ENCODE peak calls at places on chromosomes 16 and 17, in six cellular contexts. S, B, Z, F, C and V are unnamed samples.

GRCh38 chr17:64938290-64938689 is 19.0 kb upstream of the LRRC37A3 start:
- DNase-seq in F (no peak), S (no peak), C (no peak), Z (no peak), B (no peak), V (no peak)

GRCh38 chr17:57971572-57971971 is 16.4 kb upstream of the CUEDC1 start:
- DNase-seq in F (no peak), B (no peak), Z (no peak), C (no peak), S (no peak), V (no peak)

GRCh38 chr17:57577751-57578607 is 167.1 kb downstream of the CCDC182 start:
- DNase-seq in C (no peak), F (no peak), Z (no peak), B (peak; percentile 53), S (peak; percentile 87), V (no peak)

GRCh38 chr16:50463581-50464324 is 84.4 kb upstream of the NKD1 start:
- DNase-seq in Z (no peak), C (no peak), F (peak; percentile 30), S (no peak), B (no peak), V (no peak)

GRCh38 chr17:65485388-65486299 is 75.8 kb downstream of the AXIN2 start:
- DNase-seq in F (peak; percentile 91), Z (no peak), S (peak; percentile 93), B (no peak), C (no peak), V (no peak)

GRCh38 chr17:76911299-76912007 is 43.2 kb downstream of the MGAT5B start:
- DNase-seq in Z (no peak), S (no peak), B (no peak), C (no peak), F (no peak), V (no peak)

GRCh38 chr17:80491478-80492342 is 15.3 kb upstream of the NPTX1 start:
- DNase-seq in S (no peak), B (no peak), Z (no peak), C (no peak), F (no peak), V (no peak)

GRCh38 chr16:48831081-48831722 is 221.2 kb upstream of the N4BP1 start:
- DNase-seq in B (no peak), S (no peak), C (no peak), Z (no peak), F (no peak), V (no peak)

GRCh38 chr17:41907185-41907556 is 11.6 kb downstream of the ACLY start:
- DNase-seq in S (peak; percentile 69), F (no peak), C (no peak), B (peak; percentile 40), Z (no peak), V (no peak)

GRCh38 chr17:82963104-82963950 is 116.1 kb upstream of the METRNL start:
- DNase-seq in C (peak; percentile 76), F (peak; percentile 86), Z (peak; percentile 62), S (peak; percentile 83), B (peak; percentile 69), V (peak; percentile 40)

GRCh38 chr16:17346774-17347569 is 123.8 kb downstream of the XYLT1 start:
- DNase-seq in C (peak; percentile 75), F (no peak), S (no peak), Z (peak; percentile 49), B (no peak), V (no peak)

GRCh38 chr17:17682293-17682736 is 1.1 kb downstream of the RAI1 start:
- DNase-seq in Z (peak; percentile 82), S (peak; percentile 45), B (no peak), F (peak; percentile 87), C (peak; percentile 67), V (peak; percentile 74)

GRCh38 chr16:82865412-82865811 is 238.6 kb downstream of the CDH13 start:
- DNase-seq in S (no peak), Z (no peak), B (no peak), F (no peak), C (no peak), V (no peak)

GRCh38 chr16:9008335-9009260 is 44.9 kb upstream of the USP7 start:
- DNase-seq in Z (peak; percentile 90), F (peak; percentile 87), C (peak; percentile 86), S (peak; percentile 74), B (peak; percentile 48), V (peak; percentile 53)

GRCh38 chr16:69672315-69672997 is 53.9 kb downstream of the NQO1 start:
- DNase-seq in F (no peak), Z (no peak), B (no peak), S (no peak), C (no peak), V (no peak)

GRCh38 chr16:558298-559020 is 1.7 kb upstream of the PRR35 start:
- DNase-seq in B (no peak), Z (no peak), C (no peak), S (no peak), F (no peak), V (no peak)

GRCh38 chr16:22070361-22071351 is 21.7 kb upstream of the VWA3A start:
- DNase-seq in S (peak; percentile 58), F (no peak), Z (no peak), C (no peak), B (no peak), V (no peak)

GRCh38 chr16:75727221-75727620 is 931 bp upstream of the CPHXL start:
- DNase-seq in C (no peak), B (no peak), F (no peak), S (no peak), Z (no peak), V (no peak)

GRCh38 chr17:48240562-48241130 is 133.1 kb downstream of the SNX11 start:
- DNase-seq in S (peak; percentile 23), C (no peak), B (peak; percentile 65), F (no peak), Z (no peak), V (no peak)

GRCh38 chr16:53434436-53435065 is at the start of gene RBL2:
- DNase-seq in S (peak; percentile 32), C (peak; percentile 89), Z (peak; percentile 90), F (peak; percentile 94), B (peak; percentile 13), V (peak; percentile 84)

GRCh38 chr17:34366051-34366450 is 3.0 kb upstream of the CCL1 start:
- DNase-seq in Z (no peak), C (no peak), B (no peak), F (no peak), S (no peak), V (no peak)

GRCh38 chr16:24409045-24409444 is 130.3 kb upstream of the RBBP6 start:
- DNase-seq in F (no peak), Z (peak; percentile 21), C (no peak), B (no peak), S (no peak), V (no peak)

GRCh38 chr17:51650772-51651171 is 390.4 kb downstream of the UTP18 start:
- DNase-seq in S (no peak), B (no peak), C (no peak), Z (no peak), F (no peak), V (no peak)

GRCh38 chr17:4310349-4311060 is 46.7 kb upstream of the ANKFY1 start:
- DNase-seq in C (no peak), F (no peak), Z (no peak), B (no peak), S (peak; percentile 84), V (no peak)

GRCh38 chr17:16877102-16877501 is 94.8 kb downstream of the TNFRSF13B start:
- DNase-seq in S (no peak), C (no peak), F (no peak), B (no peak), Z (no peak), V (no peak)

GRCh38 chr17:41777579-41778188 is 8.8 kb downstream of the JUP start:
- DNase-seq in F (peak; percentile 74), S (peak; percentile 98), B (peak; percentile 88), Z (no peak), C (peak; percentile 67), V (no peak)

DNA sequence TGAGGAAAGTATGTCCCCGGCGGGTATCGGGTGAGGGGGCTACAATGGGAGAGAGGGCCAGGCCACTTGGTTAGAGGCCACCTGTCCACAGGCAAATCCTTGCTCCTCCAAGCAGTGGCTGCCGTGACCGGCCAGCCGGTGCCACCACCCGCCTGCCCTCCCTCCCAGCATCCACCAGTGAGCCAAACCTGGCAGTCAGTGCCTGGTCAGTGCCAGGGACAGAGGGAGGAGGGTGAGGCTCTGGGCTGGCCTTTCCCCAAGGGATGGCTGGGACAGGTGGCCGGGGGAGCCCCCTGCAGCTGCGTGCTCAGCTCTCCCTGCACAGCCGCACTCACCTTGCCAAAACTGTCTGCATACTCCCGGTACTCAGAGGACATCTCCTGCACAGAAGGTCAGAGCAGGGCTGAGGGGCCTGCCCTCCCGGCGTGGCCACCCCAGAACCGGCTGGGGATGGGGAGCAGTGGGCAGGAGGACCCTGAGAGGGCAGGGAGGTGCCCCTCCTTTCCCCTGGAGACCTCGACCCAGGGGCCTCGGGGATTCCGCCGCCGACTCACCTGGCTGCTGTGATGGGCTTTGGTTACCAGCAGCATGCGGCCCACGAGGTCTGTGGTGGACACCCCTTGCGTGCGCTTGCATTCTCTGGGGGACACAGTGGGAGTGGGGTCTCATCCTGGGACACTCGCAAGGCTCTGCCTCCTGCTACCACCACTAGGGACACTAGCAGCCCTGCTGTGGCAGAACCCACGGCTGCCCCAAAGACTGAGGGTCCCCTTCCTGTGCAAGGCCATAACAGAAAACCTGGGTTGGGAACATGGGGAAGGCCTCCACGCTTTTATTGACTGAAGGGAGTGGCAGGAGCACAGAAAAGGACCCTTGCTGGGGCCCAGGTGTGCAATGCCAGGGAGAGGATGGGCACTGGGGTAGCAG is 3.7 kb downstream of the PCYT2 start:
- DNase-seq in Z (no peak), F (no peak), C (no peak), B (no peak), S (no peak), V (no peak)
- TF ChIP-seq CTCF in Z (no peak), F (no peak), C (no peak), B (no peak), S (peak; percentile 4), V (no peak)

DNA sequence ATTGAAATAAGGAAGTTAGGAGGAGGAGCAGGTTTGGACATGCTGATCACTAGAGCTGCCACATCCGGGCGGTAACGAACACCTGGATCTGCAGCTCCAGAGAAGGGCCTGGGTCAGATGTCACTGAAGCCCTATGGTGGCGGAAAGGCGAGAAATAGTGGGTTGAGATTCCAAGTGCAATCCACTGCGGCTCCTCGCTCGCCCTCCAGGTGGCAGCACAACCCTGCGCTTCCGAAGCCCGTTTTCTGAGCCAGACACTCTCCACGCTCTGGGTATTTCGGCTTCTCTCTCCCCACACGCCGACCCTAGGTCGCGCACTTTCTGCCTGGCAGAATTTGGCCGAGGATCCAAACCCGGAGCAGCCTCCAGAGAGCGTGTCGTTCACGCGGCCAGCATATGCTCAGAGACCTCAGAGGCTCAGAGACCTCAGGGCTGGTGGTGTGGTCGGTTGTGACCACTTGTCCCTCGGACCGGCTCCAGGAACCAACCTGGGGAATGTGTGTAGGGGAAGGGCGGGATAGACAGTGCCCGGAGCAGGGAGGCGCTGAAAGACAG is 922 bp upstream of the SLC2A4 start:
- DNase-seq in Z (peak; percentile 89), C (peak; percentile 91), F (peak; percentile 91), S (peak; percentile 86), B (peak; percentile 66), V (peak; percentile 84)
- TF ChIP-seq CTCF in Z (peak; percentile 95), C (peak; percentile 96), F (peak; percentile 95), S (peak; percentile 99), B (peak; percentile 95), V (peak; percentile 94)

GRCh38 chr16:56603589-56603988 is 4.8 kb upstream of the MT2A start:
- DNase-seq in F (no peak), S (peak; percentile 50), B (peak; percentile 34), C (peak; percentile 54), Z (no peak), V (no peak)
- TF ChIP-seq CTCF in F (peak; percentile 49), S (peak; percentile 40), B (peak; percentile 68), C (peak; percentile 35), Z (peak; percentile 27), V (no peak)

DNA sequence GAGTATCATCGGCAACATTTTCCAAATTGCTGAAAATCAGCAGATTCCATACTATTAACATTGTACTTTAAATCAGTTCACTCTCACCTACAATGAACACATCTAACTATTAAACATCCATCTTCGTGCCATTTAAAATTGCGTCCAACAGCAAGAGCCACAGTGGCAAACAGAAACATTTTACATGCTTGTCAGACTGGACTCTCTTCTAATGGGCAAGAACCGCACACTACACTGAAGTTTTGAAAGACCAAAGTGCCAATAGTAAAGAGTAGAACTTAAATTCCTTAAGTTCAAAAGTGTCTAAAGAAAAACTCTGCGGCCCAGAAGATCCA is 652 bp downstream of the RPS15A start:
- DNase-seq in Z (no peak), S (no peak), B (no peak), F (no peak), C (no peak), V (no peak)
- TF ChIP-seq CTCF in Z (no peak), S (no peak), B (no peak), F (no peak), C (no peak), V (no peak)